ENCODE peak calls at places on chromosomes 7 and 10, in four cellular contexts. One of them, this sample, is unnamed.

GRCh38 chr7:158325530-158326381 is 261.9 kb downstream of the PTPRN2 start:
- DNase-seq in glomerular endothelial cell: no peak
- DNase-seq in progenitor cell of endocrine pancreas: peak; percentile 74
- DNase-seq in amniotic epithelial cell: no peak
- DNase-seq in this sample: peak; percentile 35

GRCh38 chr7:90816511-90817142 is 220.5 kb downstream of the CDK14 start:
- DNase-seq in progenitor cell of endocrine pancreas: no peak
- DNase-seq in amniotic epithelial cell: peak; percentile 99
- DNase-seq in glomerular endothelial cell: peak; percentile 83
- DNase-seq in this sample: peak; percentile 12

GRCh38 chr10:105727131-105727530 is 1086.0 kb downstream of the SORCS3 start:
- DNase-seq in glomerular endothelial cell: no peak
- DNase-seq in progenitor cell of endocrine pancreas: no peak
- DNase-seq in amniotic epithelial cell: no peak
- DNase-seq in this sample: no peak

GRCh38 chr10:36494386-36494785 is 631.0 kb upstream of the ANKRD30A start:
- DNase-seq in glomerular endothelial cell: no peak
- DNase-seq in progenitor cell of endocrine pancreas: no peak
- DNase-seq in amniotic epithelial cell: peak; percentile 86
- DNase-seq in this sample: no peak

GRCh38 chr7:68964060-68964459 is 634.2 kb upstream of the AUTS2 start:
- DNase-seq in progenitor cell of endocrine pancreas: no peak
- DNase-seq in amniotic epithelial cell: peak; percentile 43
- DNase-seq in glomerular endothelial cell: no peak
- DNase-seq in this sample: no peak

GRCh38 chr10:131775833-131776232 is 125.0 kb upstream of the PPP2R2D start:
- DNase-seq in progenitor cell of endocrine pancreas: no peak
- DNase-seq in glomerular endothelial cell: no peak
- DNase-seq in amniotic epithelial cell: no peak
- DNase-seq in this sample: no peak

GRCh38 chr7:130278892-130279690 is 12.4 kb downstream of the CPA2 start:
- DNase-seq in amniotic epithelial cell: peak; percentile 87
- DNase-seq in progenitor cell of endocrine pancreas: no peak
- DNase-seq in glomerular endothelial cell: no peak
- DNase-seq in this sample: no peak

GRCh38 chr7:112448891-112449290 is 1.4 kb upstream of the IFRD1 start:
- DNase-seq in amniotic epithelial cell: peak; percentile 45
- DNase-seq in glomerular endothelial cell: no peak
- DNase-seq in progenitor cell of endocrine pancreas: no peak
- DNase-seq in this sample: no peak

GRCh38 chr10:92419740-92420553 is 129.0 kb downstream of the MARCHF5 start:
- DNase-seq in glomerular endothelial cell: no peak
- DNase-seq in progenitor cell of endocrine pancreas: no peak
- DNase-seq in amniotic epithelial cell: peak; percentile 47
- DNase-seq in this sample: no peak

GRCh38 chr10:94666391-94667102 is 17.0 kb upstream of the CYP2C18 start:
- DNase-seq in amniotic epithelial cell: no peak
- DNase-seq in glomerular endothelial cell: no peak
- DNase-seq in progenitor cell of endocrine pancreas: no peak
- DNase-seq in this sample: no peak

GRCh38 chr7:38893061-38893460 is 15.9 kb downstream of the VPS41 start:
- DNase-seq in glomerular endothelial cell: no peak
- DNase-seq in progenitor cell of endocrine pancreas: no peak
- DNase-seq in amniotic epithelial cell: peak; percentile 5
- DNase-seq in this sample: no peak

GRCh38 chr7:117323877-117324699 is 1.2 kb upstream of the WNT2 start:
- DNase-seq in progenitor cell of endocrine pancreas: peak; percentile 13
- DNase-seq in amniotic epithelial cell: peak; percentile 30
- DNase-seq in glomerular endothelial cell: no peak
- DNase-seq in this sample: no peak

GRCh38 chr7:11185179-11185578 is 211.5 kb downstream of the PHF14 start:
- DNase-seq in progenitor cell of endocrine pancreas: no peak
- DNase-seq in glomerular endothelial cell: no peak
- DNase-seq in amniotic epithelial cell: peak; percentile 95
- DNase-seq in this sample: no peak

GRCh38 chr7:100895956-100896742 is 461 bp upstream of the ACHE start:
- DNase-seq in glomerular endothelial cell: no peak
- DNase-seq in progenitor cell of endocrine pancreas: no peak
- DNase-seq in amniotic epithelial cell: no peak
- DNase-seq in this sample: no peak

GRCh38 chr10:89643431-89643811 is 1.6 kb downstream of the PANK1 start:
- DNase-seq in glomerular endothelial cell: no peak
- DNase-seq in progenitor cell of endocrine pancreas: no peak
- DNase-seq in amniotic epithelial cell: no peak
- DNase-seq in this sample: no peak

GRCh38 chr10:16606421-16606820 is 84.7 kb upstream of the C1QL3 start:
- DNase-seq in amniotic epithelial cell: peak; percentile 24
- DNase-seq in progenitor cell of endocrine pancreas: no peak
- DNase-seq in glomerular endothelial cell: no peak
- DNase-seq in this sample: no peak